ENCODE peak calls at places on chromosomes 11 and 22, in ten cellular contexts. R is cardiac muscle cell; F is iris pigment epithelial cell; U is stimulated activated CD4-positive, alpha-beta T cell treated with anti-CD3 and anti-CD28 coated beads, TNF-alpha, amount 100 ng/mL, for 1 hour; E is dorsolateral prefrontal cortex; V is HEK293T; O is progenitor cell of endocrine pancreas; J is activated CD4-positive, alpha-beta T cell treated with anti-CD3 and anti-CD28 coated beads, Interleukin-2, amount 50 U/mL, for 1 hour; K is upper lobe of right lung; M is germinal center. Q is an unnamed sample.

GRCh38 chr22:44331881-44332714 is 19.3 kb upstream of the SHISAL1 start:
- DNase-seq in J (no peak), U (no peak), O (no peak), F (no peak), R (peak; percentile 51), V (peak; percentile 39), E (no peak), K (no peak), M (no peak), Q (no peak)

GRCh38 chr11:35792148-35792845 is 129.7 kb downstream of the TRIM44 start:
- DNase-seq in M (no peak), F (no peak), O (no peak), K (no peak), J (no peak), E (no peak), V (no peak), R (peak; percentile 35), U (no peak), Q (no peak)

GRCh38 chr22:37843746-37844089 is 416 bp downstream of the ANKRD54 start:
- DNase-seq in J (peak; percentile 33), U (no peak), R (peak; percentile 52), M (peak; percentile 53), V (peak; percentile 67), E (no peak), K (no peak), F (no peak), O (peak; percentile 56), Q (no peak)

GRCh38 chr22:50184541-50185383 is 951 bp upstream of the TRABD start:
- DNase-seq in O (no peak), M (no peak), V (no peak), U (no peak), K (no peak), R (no peak), E (no peak), J (no peak), F (no peak), Q (no peak)

GRCh38 chr11:44275241-44275640 is 34.7 kb downstream of the ALX4 start:
- DNase-seq in O (no peak), M (no peak), K (peak; percentile 53), U (no peak), J (no peak), E (peak; percentile 8), V (no peak), F (no peak), R (no peak), Q (no peak)

GRCh38 chr11:39374963-39375698 is 2084.3 kb downstream of the LRRC4C start:
- DNase-seq in F (peak; percentile 7), M (no peak), V (peak; percentile 8), E (no peak), O (no peak), K (no peak), J (no peak), R (peak; percentile 12), U (no peak), Q (peak; percentile 13)

GRCh38 chr11:7384691-7385090 is 100.6 kb upstream of the OLFML1 start:
- DNase-seq in J (no peak), U (no peak), K (no peak), E (no peak), F (no peak), V (no peak), R (no peak), M (no peak), O (no peak), Q (no peak)

GRCh38 chr22:49380095-49380827 is 447.4 kb downstream of the BRD1 start:
- DNase-seq in E (no peak), J (no peak), U (no peak), M (peak; percentile 38), K (peak; percentile 28), F (no peak), V (no peak), R (no peak), O (no peak), Q (no peak)

Q was measured in NT2/D1.